ENCODE peak calls at places on chromosomes 12 and 14, in five cellular contexts. One of them, this sample, is unnamed.

GRCh38 chr12:7108928-7109920 is at the start of gene C1RL:
- DNase-seq in IMR-90: peak
- DNase-seq in A549: peak
- DNase-seq in K562: peak
- DNase-seq in GM12878: no peak
- DNase-seq in this sample: peak

GRCh38 chr12:106282457-106283097 is 20.0 kb upstream of the TCP11L2 start:
- DNase-seq in IMR-90: peak
- DNase-seq in A549: peak
- DNase-seq in K562: peak
- DNase-seq in GM12878: no peak
- DNase-seq in this sample: peak

GRCh38 chr14:57871487-57872080 is 5.7 kb upstream of the SLC35F4 start:
- DNase-seq in IMR-90: peak
- DNase-seq in A549: peak
- DNase-seq in K562: peak
- DNase-seq in GM12878: peak
- DNase-seq in this sample: peak

GRCh38 chr14:75615200-75615599 is 36.8 kb downstream of the FLVCR2 start:
- DNase-seq in IMR-90: no peak
- DNase-seq in A549: no peak
- DNase-seq in K562: no peak
- DNase-seq in GM12878: no peak
- DNase-seq in this sample: no peak

GRCh38 chr12:109998241-109998903 is 858 bp upstream of the ANKRD13A start:
- DNase-seq in IMR-90: peak
- DNase-seq in A549: no peak
- DNase-seq in K562: peak
- DNase-seq in GM12878: no peak
- DNase-seq in this sample: no peak

GRCh38 chr12:50195832-50196231 is 28.7 kb upstream of the CERS5 start:
- DNase-seq in IMR-90: no peak
- DNase-seq in A549: no peak
- DNase-seq in K562: no peak
- DNase-seq in GM12878: no peak
- DNase-seq in this sample: no peak

GRCh38 chr12:50742776-50743175 is 21.1 kb upstream of the ATF1 start:
- DNase-seq in IMR-90: no peak
- DNase-seq in A549: no peak
- DNase-seq in K562: no peak
- DNase-seq in GM12878: no peak
- DNase-seq in this sample: no peak

GRCh38 chr12:114747156-114747555 is 63.2 kb upstream of the TBX3 start:
- DNase-seq in IMR-90: peak
- DNase-seq in A549: no peak
- DNase-seq in K562: no peak
- DNase-seq in GM12878: no peak
- DNase-seq in this sample: no peak

GRCh38 chr12:58458093-58458492 is 462.2 kb downstream of the LRIG3 start:
- DNase-seq in IMR-90: peak
- DNase-seq in A549: no peak
- DNase-seq in K562: no peak
- DNase-seq in GM12878: no peak
- DNase-seq in this sample: no peak

GRCh38 chr12:45986646-45987338 is 3.6 kb downstream of the SCAF11 start:
- DNase-seq in IMR-90: no peak
- DNase-seq in A549: no peak
- DNase-seq in K562: no peak
- DNase-seq in GM12878: no peak
- DNase-seq in this sample: no peak

GRCh38 chr14:34711169-34711568 is 3.2 kb downstream of the CFL2 start:
- DNase-seq in IMR-90: peak
- DNase-seq in A549: peak
- DNase-seq in K562: peak
- DNase-seq in GM12878: peak
- DNase-seq in this sample: no peak

GRCh38 chr12:124301084-124301654 is 6.3 kb downstream of the RFLNA start:
- DNase-seq in IMR-90: no peak
- DNase-seq in A549: no peak
- DNase-seq in K562: no peak
- DNase-seq in GM12878: no peak
- DNase-seq in this sample: no peak

GRCh38 chr12:107318804-107319535 is 225.6 kb upstream of the CRY1 start:
- DNase-seq in IMR-90: peak
- DNase-seq in A549: peak
- DNase-seq in K562: no peak
- DNase-seq in GM12878: no peak
- DNase-seq in this sample: no peak

GRCh38 chr12:49352351-49352750 is 5.7 kb downstream of the DNAJC22 start:
- DNase-seq in IMR-90: no peak
- DNase-seq in A549: no peak
- DNase-seq in K562: no peak
- DNase-seq in GM12878: no peak
- DNase-seq in this sample: no peak

GRCh38 chr12:123058471-123058870 is 78.0 kb downstream of the ARL6IP4 start:
- DNase-seq in IMR-90: no peak
- DNase-seq in A549: no peak
- DNase-seq in K562: no peak
- DNase-seq in GM12878: no peak
- DNase-seq in this sample: no peak

GRCh38 chr12:29858270-29858786 is 74.6 kb upstream of the TMTC1 start:
- DNase-seq in IMR-90: no peak
- DNase-seq in A549: no peak
- DNase-seq in K562: no peak
- DNase-seq in GM12878: peak
- DNase-seq in this sample: no peak

GRCh38 chr14:95043732-95044462 is 113.4 kb downstream of the DICER1 start:
- DNase-seq in IMR-90: no peak
- DNase-seq in A549: no peak
- DNase-seq in K562: no peak
- DNase-seq in GM12878: no peak
- DNase-seq in this sample: no peak

GRCh38 chr14:21672116-21672515 is 1.5 kb downstream of the OR4E1 start:
- DNase-seq in IMR-90: peak
- DNase-seq in A549: no peak
- DNase-seq in K562: no peak
- DNase-seq in GM12878: no peak
- DNase-seq in this sample: no peak

GRCh38 chr12:64714551-64714968 is 44.6 kb downstream of the GNS start:
- DNase-seq in IMR-90: no peak
- DNase-seq in A549: no peak
- DNase-seq in K562: no peak
- DNase-seq in GM12878: peak
- DNase-seq in this sample: no peak

GRCh38 chr12:95083938-95084337 is 10.5 kb upstream of the NR2C1 start:
- DNase-seq in IMR-90: peak
- DNase-seq in A549: peak
- DNase-seq in K562: no peak
- DNase-seq in GM12878: no peak
- DNase-seq in this sample: no peak

GRCh38 chr14:47276931-47277330 is 398.5 kb downstream of the MDGA2 start:
- DNase-seq in IMR-90: no peak
- DNase-seq in A549: no peak
- DNase-seq in K562: no peak
- DNase-seq in GM12878: no peak
- DNase-seq in this sample: no peak

GRCh38 chr14:47277703-47278102 is 397.7 kb downstream of the MDGA2 start:
- DNase-seq in IMR-90: no peak
- DNase-seq in A549: no peak
- DNase-seq in K562: no peak
- DNase-seq in GM12878: no peak
- DNase-seq in this sample: no peak

GRCh38 chr14:47273939-47274338 is 401.5 kb downstream of the MDGA2 start:
- DNase-seq in IMR-90: no peak
- DNase-seq in A549: no peak
- DNase-seq in K562: no peak
- DNase-seq in GM12878: no peak
- DNase-seq in this sample: no peak

GRCh38 chr14:47284283-47284682 is 391.1 kb downstream of the MDGA2 start:
- DNase-seq in IMR-90: no peak
- DNase-seq in A549: no peak
- DNase-seq in K562: no peak
- DNase-seq in GM12878: no peak
- DNase-seq in this sample: no peak

DNA sequence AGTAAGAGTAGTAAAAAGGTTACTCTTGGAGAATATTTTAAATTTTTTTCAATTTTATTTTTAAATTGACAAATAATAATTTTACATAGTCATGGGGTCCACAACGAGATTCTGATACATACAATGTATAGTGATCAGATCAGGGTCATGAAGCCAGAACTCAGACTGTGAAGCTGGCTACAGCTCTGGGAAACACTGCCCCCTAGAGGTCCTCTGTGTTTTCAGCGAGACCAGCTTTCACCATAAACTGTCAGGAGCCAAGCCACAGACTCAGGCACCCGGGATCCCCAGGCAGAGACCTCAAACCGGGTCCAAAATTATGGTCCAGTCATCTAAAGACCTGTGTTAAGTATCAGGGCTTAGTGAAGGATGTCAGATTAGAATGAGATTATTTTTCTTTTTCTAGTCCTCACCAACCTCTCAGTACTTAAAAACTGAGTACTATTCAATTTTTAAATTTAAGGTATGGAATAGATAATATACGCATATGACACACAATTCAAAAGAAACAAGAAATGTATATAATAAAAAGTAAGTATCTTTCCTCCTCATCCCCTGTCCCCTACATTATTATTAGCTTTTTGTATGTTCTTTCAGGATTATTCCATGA is 397.1 kb downstream of the MDGA2 start:
- DNase-seq in IMR-90: no peak
- DNase-seq in A549: peak
- DNase-seq in K562: peak
- DNase-seq in GM12878: no peak
- DNase-seq in this sample: peak
- TF ChIP-seq RFX5 in IMR-90: no peak
- TF ChIP-seq RFX5 in A549: no peak
- TF ChIP-seq RFX5 in K562: no peak
- TF ChIP-seq RFX5 in GM12878: no peak
- TF ChIP-seq RFX5 in this sample: no peak

GRCh38 chr12:116582610-116583009 is 23.4 kb downstream of the MAP1LC3B2 start:
- DNase-seq in IMR-90: peak
- DNase-seq in A549: no peak
- DNase-seq in K562: peak
- DNase-seq in GM12878: no peak
- DNase-seq in this sample: no peak
- TF ChIP-seq RFX5 in IMR-90: no peak
- TF ChIP-seq RFX5 in A549: no peak
- TF ChIP-seq RFX5 in K562: no peak
- TF ChIP-seq RFX5 in GM12878: no peak
- TF ChIP-seq RFX5 in this sample: no peak

DNA sequence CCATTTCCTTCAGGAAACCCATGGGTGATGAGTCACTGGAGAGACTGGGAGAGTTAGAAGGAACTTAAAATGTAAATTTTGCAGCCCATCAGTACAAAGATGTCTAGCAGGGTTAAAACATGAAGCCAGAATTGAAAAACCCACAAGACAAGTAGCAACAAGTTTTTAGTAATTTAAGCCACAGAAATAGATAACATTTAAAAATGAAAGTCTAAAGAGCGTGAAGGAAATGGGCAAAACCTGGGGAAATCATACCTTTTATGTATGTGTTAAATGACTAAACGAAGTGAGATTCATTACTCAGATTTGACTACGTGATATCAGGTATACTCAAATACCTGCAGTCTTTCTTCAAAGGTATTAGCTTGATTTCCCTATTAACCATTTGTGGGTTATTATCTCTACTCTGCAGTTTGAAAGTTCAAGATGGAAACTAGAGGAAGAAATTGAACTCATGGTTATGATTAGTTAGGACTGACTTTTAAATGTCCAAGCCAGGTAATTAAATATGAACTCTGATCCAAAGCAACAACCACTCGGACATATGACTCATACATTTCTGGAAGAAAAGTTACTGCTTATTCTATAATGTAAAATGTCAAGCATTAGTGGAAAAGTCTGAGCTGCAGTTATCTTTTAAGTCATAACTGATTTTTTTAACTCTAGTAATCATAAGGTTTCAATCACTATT is 84.1 kb downstream of the ITPR2 start:
- DNase-seq in IMR-90: peak
- DNase-seq in A549: no peak
- DNase-seq in K562: no peak
- DNase-seq in GM12878: peak
- DNase-seq in this sample: no peak
- TF ChIP-seq RFX5 in IMR-90: no peak
- TF ChIP-seq RFX5 in A549: no peak
- TF ChIP-seq RFX5 in K562: no peak
- TF ChIP-seq RFX5 in GM12878: no peak
- TF ChIP-seq RFX5 in this sample: no peak

DNA sequence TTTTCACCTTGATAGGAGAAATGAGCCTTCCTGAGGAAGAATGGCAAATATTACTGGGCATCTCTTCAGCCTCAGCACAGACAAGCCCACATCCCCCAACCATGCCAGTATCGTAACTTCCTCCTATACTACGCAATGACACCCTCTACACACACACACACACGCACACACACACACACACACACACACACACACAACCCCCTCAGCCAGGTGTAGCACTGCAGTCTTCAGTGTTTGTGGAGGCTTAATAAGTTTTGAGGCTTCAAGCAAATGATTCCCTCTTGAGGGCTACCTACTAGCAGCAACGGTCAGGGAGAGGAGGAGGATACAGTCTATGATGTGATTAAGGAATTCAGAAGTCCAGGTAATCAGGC is 1.6 kb downstream of the DGKA start:
- DNase-seq in IMR-90: peak
- DNase-seq in A549: peak
- DNase-seq in K562: no peak
- DNase-seq in GM12878: no peak
- DNase-seq in this sample: no peak
- TF ChIP-seq RFX5 in IMR-90: no peak
- TF ChIP-seq RFX5 in A549: no peak
- TF ChIP-seq RFX5 in K562: no peak
- TF ChIP-seq RFX5 in GM12878: no peak
- TF ChIP-seq RFX5 in this sample: no peak

GRCh38 chr12:93616584-93617101 is 44.2 kb downstream of the SOCS2 start:
- DNase-seq in IMR-90: peak
- DNase-seq in A549: peak
- DNase-seq in K562: no peak
- DNase-seq in GM12878: no peak
- DNase-seq in this sample: no peak
- TF ChIP-seq RFX5 in IMR-90: no peak
- TF ChIP-seq RFX5 in A549: no peak
- TF ChIP-seq RFX5 in K562: no peak
- TF ChIP-seq RFX5 in GM12878: no peak
- TF ChIP-seq RFX5 in this sample: no peak

This sample was measured in HepG2.